ENCODE peak calls at places on chromosomes 16 and 17, in seven cellular contexts. One of them, this sample, is unnamed.
A peak's percentile ranks its signal among the peaks of the same experiment; 100 is the strongest.

GRCh38 chr17:42895185-42895555 is 5.4 kb upstream of the G6PC1 start:
- DNase-seq in lower lobe of right lung: peak; percentile 54
- DNase-seq in body of pancreas: peak; percentile 88
- DNase-seq in skeletal muscle cell: peak; percentile 41
- DNase-seq in MG63: peak; percentile 94
- DNase-seq in fibroblast of mammary gland: peak; percentile 92
- DNase-seq in tibial nerve: peak; percentile 50
- DNase-seq in this sample: peak; percentile 88

GRCh38 chr17:75459590-75460267 is 3.3 kb downstream of the TMEM94 start:
- DNase-seq in body of pancreas: peak; percentile 17
- DNase-seq in skeletal muscle cell: no peak
- DNase-seq in tibial nerve: no peak
- DNase-seq in MG63: no peak
- DNase-seq in lower lobe of right lung: no peak
- DNase-seq in fibroblast of mammary gland: no peak
- DNase-seq in this sample: no peak

GRCh38 chr17:37824534-37825485 is 80.0 kb upstream of the HNF1B start:
- DNase-seq in fibroblast of mammary gland: peak; percentile 65
- DNase-seq in tibial nerve: no peak
- DNase-seq in lower lobe of right lung: no peak
- DNase-seq in body of pancreas: no peak
- DNase-seq in MG63: peak; percentile 86
- DNase-seq in skeletal muscle cell: peak; percentile 34
- DNase-seq in this sample: peak; percentile 75

GRCh38 chr17:82228278-82228841 is 482 bp upstream of the SLC16A3 start:
- DNase-seq in fibroblast of mammary gland: no peak
- DNase-seq in lower lobe of right lung: peak; percentile 88
- DNase-seq in skeletal muscle cell: no peak
- DNase-seq in tibial nerve: no peak
- DNase-seq in body of pancreas: no peak
- DNase-seq in MG63: no peak
- DNase-seq in this sample: no peak

GRCh38 chr17:1746975-1747543 is 4.4 kb downstream of the SERPINF2 start:
- DNase-seq in tibial nerve: peak; percentile 56
- DNase-seq in lower lobe of right lung: peak; percentile 91
- DNase-seq in skeletal muscle cell: no peak
- DNase-seq in fibroblast of mammary gland: peak; percentile 56
- DNase-seq in body of pancreas: peak; percentile 71
- DNase-seq in MG63: no peak
- DNase-seq in this sample: peak; percentile 44

GRCh38 chr16:27330542-27330941 is 16.8 kb downstream of the IL4R start:
- DNase-seq in body of pancreas: peak; percentile 26
- DNase-seq in lower lobe of right lung: peak; percentile 69
- DNase-seq in skeletal muscle cell: peak; percentile 62
- DNase-seq in fibroblast of mammary gland: peak; percentile 92
- DNase-seq in tibial nerve: peak; percentile 53
- DNase-seq in MG63: peak; percentile 93
- DNase-seq in this sample: peak; percentile 96

GRCh38 chr16:73949574-73950348 is 346.9 kb upstream of the PSMD7 start:
- DNase-seq in body of pancreas: peak; percentile 61
- DNase-seq in fibroblast of mammary gland: peak; percentile 91
- DNase-seq in tibial nerve: peak; percentile 45
- DNase-seq in skeletal muscle cell: peak; percentile 65
- DNase-seq in lower lobe of right lung: no peak
- DNase-seq in MG63: peak; percentile 3
- DNase-seq in this sample: peak; percentile 63

GRCh38 chr17:55168970-55169687 is 95.6 kb upstream of the HLF start:
- DNase-seq in skeletal muscle cell: no peak
- DNase-seq in MG63: no peak
- DNase-seq in tibial nerve: no peak
- DNase-seq in body of pancreas: no peak
- DNase-seq in fibroblast of mammary gland: no peak
- DNase-seq in lower lobe of right lung: no peak
- DNase-seq in this sample: no peak

GRCh38 chr17:74297941-74298340 is 23.9 kb downstream of the DNAI2 start:
- DNase-seq in fibroblast of mammary gland: peak; percentile 16
- DNase-seq in skeletal muscle cell: no peak
- DNase-seq in lower lobe of right lung: no peak
- DNase-seq in MG63: peak; percentile 87
- DNase-seq in body of pancreas: no peak
- DNase-seq in tibial nerve: no peak
- DNase-seq in this sample: no peak

GRCh38 chr16:9119795-9120194 is 28.4 kb downstream of the HAPSTR1 start:
- DNase-seq in MG63: peak; percentile 71
- DNase-seq in tibial nerve: peak; percentile 47
- DNase-seq in body of pancreas: peak; percentile 35
- DNase-seq in skeletal muscle cell: peak; percentile 66
- DNase-seq in fibroblast of mammary gland: peak; percentile 97
- DNase-seq in lower lobe of right lung: no peak
- DNase-seq in this sample: peak; percentile 95

GRCh38 chr16:4071686-4072561 is 44.3 kb downstream of the ADCY9 start:
- DNase-seq in fibroblast of mammary gland: peak; percentile 58
- DNase-seq in skeletal muscle cell: no peak
- DNase-seq in lower lobe of right lung: no peak
- DNase-seq in tibial nerve: no peak
- DNase-seq in body of pancreas: no peak
- DNase-seq in MG63: no peak
- DNase-seq in this sample: no peak

GRCh38 chr17:182164-182751 is 808 bp upstream of the DOC2B start:
- DNase-seq in tibial nerve: no peak
- DNase-seq in MG63: no peak
- DNase-seq in skeletal muscle cell: no peak
- DNase-seq in body of pancreas: peak; percentile 95
- DNase-seq in lower lobe of right lung: peak; percentile 75
- DNase-seq in fibroblast of mammary gland: no peak
- DNase-seq in this sample: no peak

GRCh38 chr17:1733047-1733357 is 8.5 kb downstream of the WDR81 start:
- DNase-seq in fibroblast of mammary gland: no peak
- DNase-seq in lower lobe of right lung: no peak
- DNase-seq in body of pancreas: no peak
- DNase-seq in tibial nerve: no peak
- DNase-seq in MG63: no peak
- DNase-seq in skeletal muscle cell: no peak
- DNase-seq in this sample: no peak

GRCh38 chr17:63647065-63647725 is 25.0 kb downstream of the MAP3K3 start:
- DNase-seq in tibial nerve: no peak
- DNase-seq in skeletal muscle cell: no peak
- DNase-seq in MG63: no peak
- DNase-seq in body of pancreas: no peak
- DNase-seq in lower lobe of right lung: no peak
- DNase-seq in fibroblast of mammary gland: no peak
- DNase-seq in this sample: peak; percentile 55

GRCh38 chr17:30382345-30382744 is 3.6 kb downstream of the CPD start:
- DNase-seq in lower lobe of right lung: no peak
- DNase-seq in body of pancreas: no peak
- DNase-seq in MG63: no peak
- DNase-seq in skeletal muscle cell: no peak
- DNase-seq in tibial nerve: no peak
- DNase-seq in fibroblast of mammary gland: no peak
- DNase-seq in this sample: no peak

GRCh38 chr17:35947156-35947585 is 3.7 kb upstream of the LYZL6 start:
- DNase-seq in MG63: peak; percentile 51
- DNase-seq in skeletal muscle cell: no peak
- DNase-seq in body of pancreas: peak; percentile 53
- DNase-seq in tibial nerve: peak; percentile 37
- DNase-seq in lower lobe of right lung: no peak
- DNase-seq in fibroblast of mammary gland: peak; percentile 32
- DNase-seq in this sample: peak; percentile 52

GRCh38 chr17:199195-199604 is 17.8 kb upstream of the DOC2B start:
- DNase-seq in lower lobe of right lung: peak; percentile 15
- DNase-seq in tibial nerve: no peak
- DNase-seq in body of pancreas: no peak
- DNase-seq in fibroblast of mammary gland: no peak
- DNase-seq in MG63: no peak
- DNase-seq in skeletal muscle cell: no peak
- DNase-seq in this sample: peak; percentile 14

GRCh38 chr17:10547351-10547750 is 2.1 kb downstream of the MYH2 start:
- DNase-seq in body of pancreas: no peak
- DNase-seq in MG63: no peak
- DNase-seq in skeletal muscle cell: no peak
- DNase-seq in lower lobe of right lung: no peak
- DNase-seq in fibroblast of mammary gland: peak; percentile 40
- DNase-seq in tibial nerve: no peak
- DNase-seq in this sample: no peak

GRCh38 chr17:63944736-63945499 is 12.8 kb upstream of the CD79B start:
- DNase-seq in MG63: no peak
- DNase-seq in tibial nerve: no peak
- DNase-seq in fibroblast of mammary gland: no peak
- DNase-seq in lower lobe of right lung: no peak
- DNase-seq in skeletal muscle cell: no peak
- DNase-seq in body of pancreas: no peak
- DNase-seq in this sample: no peak

GRCh38 chr16:57743458-57743857 is 7.9 kb downstream of the KATNB1 start:
- DNase-seq in tibial nerve: no peak
- DNase-seq in lower lobe of right lung: no peak
- DNase-seq in fibroblast of mammary gland: no peak
- DNase-seq in MG63: no peak
- DNase-seq in body of pancreas: no peak
- DNase-seq in skeletal muscle cell: no peak
- DNase-seq in this sample: no peak

GRCh38 chr16:87345721-87346424 is 28.7 kb upstream of the C16orf95 start:
- DNase-seq in fibroblast of mammary gland: no peak
- DNase-seq in tibial nerve: no peak
- DNase-seq in MG63: no peak
- DNase-seq in skeletal muscle cell: no peak
- DNase-seq in body of pancreas: no peak
- DNase-seq in lower lobe of right lung: no peak
- DNase-seq in this sample: no peak
- H3K4me3 ChIP-seq in fibroblast of mammary gland: no peak overlapping the region
- H3K4me3 ChIP-seq in tibial nerve: no peak overlapping the region
- H3K4me3 ChIP-seq in MG63: no peak overlapping the region
- H3K4me3 ChIP-seq in skeletal muscle cell: no peak overlapping the region
- H3K4me3 ChIP-seq in body of pancreas: no peak overlapping the region
- H3K4me3 ChIP-seq in lower lobe of right lung: no peak overlapping the region
- H3K4me3 ChIP-seq in this sample: no peak overlapping the region

GRCh38 chr17:59001158-59001814 is 105.4 kb downstream of the TRIM37 start:
- DNase-seq in tibial nerve: peak; percentile 34
- DNase-seq in skeletal muscle cell: no peak
- DNase-seq in lower lobe of right lung: peak; percentile 67
- DNase-seq in MG63: no peak
- DNase-seq in body of pancreas: peak; percentile 67
- DNase-seq in fibroblast of mammary gland: peak; percentile 38
- DNase-seq in this sample: peak; percentile 64
- H3K4me3 ChIP-seq in tibial nerve: no peak overlapping the region
- H3K4me3 ChIP-seq in skeletal muscle cell: no peak overlapping the region
- H3K4me3 ChIP-seq in lower lobe of right lung: no peak overlapping the region
- H3K4me3 ChIP-seq in MG63: no peak overlapping the region
- H3K4me3 ChIP-seq in body of pancreas: no peak overlapping the region
- H3K4me3 ChIP-seq in fibroblast of mammary gland: no peak overlapping the region
- H3K4me3 ChIP-seq in this sample: peak overlapping the region; percentile 40

GRCh38 chr16:54938351-54939346 is 8.0 kb downstream of the IRX5 start:
- DNase-seq in fibroblast of mammary gland: no peak
- DNase-seq in body of pancreas: no peak
- DNase-seq in tibial nerve: no peak
- DNase-seq in lower lobe of right lung: peak; percentile 63
- DNase-seq in skeletal muscle cell: no peak
- DNase-seq in MG63: no peak
- DNase-seq in this sample: no peak
- H3K4me3 ChIP-seq in fibroblast of mammary gland: no peak overlapping the region
- H3K4me3 ChIP-seq in body of pancreas: no peak overlapping the region
- H3K4me3 ChIP-seq in tibial nerve: peak overlapping the region; percentile 6
- H3K4me3 ChIP-seq in lower lobe of right lung: peak overlapping the region; percentile 68
- H3K4me3 ChIP-seq in skeletal muscle cell: peak overlapping the region; percentile 1
- H3K4me3 ChIP-seq in MG63: no peak overlapping the region
- H3K4me3 ChIP-seq in this sample: no peak overlapping the region

DNA sequence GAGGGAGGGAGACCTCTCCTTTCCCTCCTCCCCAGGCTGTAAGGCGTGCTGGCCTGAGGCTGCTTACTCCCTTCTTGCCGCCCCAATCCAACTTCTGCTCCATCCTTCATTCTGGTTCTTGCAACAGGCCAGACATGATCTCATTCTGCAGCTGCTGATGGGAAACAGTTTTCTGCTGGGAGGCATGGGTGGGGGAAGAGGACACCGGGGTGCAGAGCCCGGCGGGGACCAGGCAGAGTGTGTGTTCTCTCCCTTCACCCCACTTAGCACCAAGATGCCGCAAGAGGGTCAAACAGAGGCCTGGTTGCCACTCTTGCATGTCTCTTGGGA is 1.4 kb downstream of the SARM1 start:
- DNase-seq in skeletal muscle cell: no peak
- DNase-seq in fibroblast of mammary gland: no peak
- DNase-seq in MG63: no peak
- DNase-seq in tibial nerve: no peak
- DNase-seq in body of pancreas: no peak
- DNase-seq in lower lobe of right lung: no peak
- DNase-seq in this sample: no peak
- H3K4me3 ChIP-seq in skeletal muscle cell: peak overlapping the region; percentile 71
- H3K4me3 ChIP-seq in fibroblast of mammary gland: peak overlapping the region; percentile 34
- H3K4me3 ChIP-seq in MG63: peak overlapping the region; percentile 89
- H3K4me3 ChIP-seq in tibial nerve: no peak overlapping the region
- H3K4me3 ChIP-seq in body of pancreas: no peak overlapping the region
- H3K4me3 ChIP-seq in lower lobe of right lung: peak overlapping the region; percentile 52
- H3K4me3 ChIP-seq in this sample: peak overlapping the region; percentile 60

DNA sequence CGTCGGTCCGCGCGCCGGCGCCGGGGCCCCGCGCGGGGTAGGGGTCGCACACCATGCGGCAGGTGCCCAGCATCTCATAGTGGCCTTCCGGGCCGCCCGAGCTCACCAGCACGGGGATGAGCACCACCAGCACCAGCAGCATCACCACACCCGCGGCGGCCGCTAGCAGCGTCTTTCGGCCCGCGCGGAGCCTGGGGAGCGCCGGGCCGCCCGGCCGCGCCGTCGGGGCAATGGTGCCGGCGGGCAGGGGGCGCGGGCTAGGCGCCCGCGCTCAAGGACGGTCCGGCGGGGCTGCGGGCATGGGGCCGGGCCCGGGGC is 237 bp downstream of the C1QL1 start:
- DNase-seq in body of pancreas: no peak
- DNase-seq in MG63: no peak
- DNase-seq in lower lobe of right lung: no peak
- DNase-seq in skeletal muscle cell: no peak
- DNase-seq in fibroblast of mammary gland: no peak
- DNase-seq in tibial nerve: no peak
- DNase-seq in this sample: no peak
- H3K4me3 ChIP-seq in body of pancreas: no peak overlapping the region
- H3K4me3 ChIP-seq in MG63: no peak overlapping the region
- H3K4me3 ChIP-seq in lower lobe of right lung: peak overlapping the region; percentile 8
- H3K4me3 ChIP-seq in skeletal muscle cell: peak overlapping the region; percentile 21
- H3K4me3 ChIP-seq in fibroblast of mammary gland: no peak overlapping the region
- H3K4me3 ChIP-seq in tibial nerve: no peak overlapping the region
- H3K4me3 ChIP-seq in this sample: no peak overlapping the region

GRCh38 chr17:18259621-18260331 is 686 bp upstream of the MIEF2 start:
- DNase-seq in fibroblast of mammary gland: no peak
- DNase-seq in lower lobe of right lung: peak; percentile 41
- DNase-seq in body of pancreas: no peak
- DNase-seq in tibial nerve: no peak
- DNase-seq in skeletal muscle cell: no peak
- DNase-seq in MG63: peak; percentile 21
- DNase-seq in this sample: no peak
- H3K4me3 ChIP-seq in fibroblast of mammary gland: peak overlapping the region; percentile 76
- H3K4me3 ChIP-seq in lower lobe of right lung: peak overlapping the region; percentile 97
- H3K4me3 ChIP-seq in body of pancreas: no peak overlapping the region
- H3K4me3 ChIP-seq in tibial nerve: no peak overlapping the region
- H3K4me3 ChIP-seq in skeletal muscle cell: peak overlapping the region; percentile 87
- H3K4me3 ChIP-seq in MG63: peak overlapping the region; percentile 75
- H3K4me3 ChIP-seq in this sample: peak overlapping the region; percentile 81

DNA sequence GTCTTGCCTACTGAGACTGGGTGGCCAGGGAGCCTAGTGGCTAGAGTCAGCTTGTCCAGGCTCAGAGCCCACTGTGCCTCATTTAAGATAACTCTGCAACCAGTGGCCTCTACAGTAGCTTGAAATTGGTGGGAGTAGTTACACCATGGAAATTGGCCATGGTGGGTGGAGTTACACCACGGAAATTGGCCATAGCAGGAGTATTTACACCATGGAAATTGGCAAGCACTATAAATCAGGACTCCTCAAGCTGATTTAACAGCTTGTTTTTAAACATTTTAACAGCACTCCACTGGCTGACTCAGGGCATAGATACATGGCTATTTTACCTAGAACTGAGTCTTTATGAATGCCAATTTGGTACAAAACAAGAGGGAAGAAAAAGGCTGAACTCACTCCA is 27.7 kb upstream of the AKTIP start:
- DNase-seq in lower lobe of right lung: no peak
- DNase-seq in MG63: no peak
- DNase-seq in fibroblast of mammary gland: no peak
- DNase-seq in tibial nerve: no peak
- DNase-seq in skeletal muscle cell: no peak
- DNase-seq in body of pancreas: no peak
- DNase-seq in this sample: no peak
- H3K4me3 ChIP-seq in lower lobe of right lung: no peak overlapping the region
- H3K4me3 ChIP-seq in MG63: no peak overlapping the region
- H3K4me3 ChIP-seq in fibroblast of mammary gland: no peak overlapping the region
- H3K4me3 ChIP-seq in tibial nerve: no peak overlapping the region
- H3K4me3 ChIP-seq in skeletal muscle cell: no peak overlapping the region
- H3K4me3 ChIP-seq in body of pancreas: no peak overlapping the region
- H3K4me3 ChIP-seq in this sample: no peak overlapping the region